ENCODE peak calls at places on chromosomes 13 and 19, in four cellular contexts. One of them, this sample, is unnamed.

GRCh38 chr13:45949161-45949560 is 97.6 kb upstream of the SIAH3 start:
- DNase-seq in uterus: no peak
- DNase-seq in NCI-H187: no peak
- DNase-seq in omental fat pad: no peak
- DNase-seq in this sample: no peak

GRCh38 chr19:46081928-46082727 is 41.3 kb upstream of the IGFL4 start:
- DNase-seq in uterus: peak
- DNase-seq in NCI-H187: peak
- DNase-seq in omental fat pad: no peak
- DNase-seq in this sample: no peak

GRCh38 chr13:39419866-39420265 is 183.1 kb downstream of the LHFPL6 start:
- DNase-seq in uterus: no peak
- DNase-seq in NCI-H187: no peak
- DNase-seq in omental fat pad: no peak
- DNase-seq in this sample: no peak

GRCh38 chr13:85148009-85148408 is 651.2 kb downstream of the SLITRK6 start:
- DNase-seq in uterus: no peak
- DNase-seq in NCI-H187: no peak
- DNase-seq in omental fat pad: no peak
- DNase-seq in this sample: no peak

GRCh38 chr13:112000888-112001287 is 66.1 kb upstream of the SOX1 start:
- DNase-seq in uterus: no peak
- DNase-seq in NCI-H187: no peak
- DNase-seq in omental fat pad: no peak
- DNase-seq in this sample: no peak

GRCh38 chr19:10111405-10111811 is at the start of gene P2RY11:
- DNase-seq in uterus: no peak
- DNase-seq in NCI-H187: no peak
- DNase-seq in omental fat pad: no peak
- DNase-seq in this sample: no peak

GRCh38 chr19:49190781-49191180 is 33.2 kb downstream of the TRPM4 start:
- DNase-seq in uterus: no peak
- DNase-seq in NCI-H187: no peak
- DNase-seq in omental fat pad: no peak
- DNase-seq in this sample: no peak

GRCh38 chr13:91630916-91631315 is 232.5 kb downstream of the GPC5 start:
- DNase-seq in uterus: no peak
- DNase-seq in NCI-H187: no peak
- DNase-seq in omental fat pad: no peak
- DNase-seq in this sample: no peak

GRCh38 chr13:114259974-114260373 is 21.4 kb upstream of the UPF3A start:
- DNase-seq in uterus: no peak
- DNase-seq in NCI-H187: peak
- DNase-seq in omental fat pad: no peak
- DNase-seq in this sample: no peak

GRCh38 chr19:307111-307531 is 15.9 kb upstream of the PLPP2 start:
- DNase-seq in uterus: peak
- DNase-seq in NCI-H187: no peak
- DNase-seq in omental fat pad: no peak
- DNase-seq in this sample: no peak

GRCh38 chr19:53094749-53095575 is 8.3 kb downstream of the ZNF160 start:
- DNase-seq in uterus: no peak
- DNase-seq in NCI-H187: no peak
- DNase-seq in omental fat pad: no peak
- DNase-seq in this sample: no peak

GRCh38 chr19:8150998-8151397 is 1.6 kb upstream of the FBN3 start:
- DNase-seq in uterus: no peak
- DNase-seq in NCI-H187: no peak
- DNase-seq in omental fat pad: no peak
- DNase-seq in this sample: no peak

GRCh38 chr13:85588359-85588758 is 210.9 kb downstream of the SLITRK6 start:
- DNase-seq in uterus: no peak
- DNase-seq in NCI-H187: no peak
- DNase-seq in omental fat pad: no peak
- DNase-seq in this sample: no peak

GRCh38 chr19:31214086-31214485 is 135.2 kb downstream of the TSHZ3 start:
- DNase-seq in uterus: peak
- DNase-seq in NCI-H187: no peak
- DNase-seq in omental fat pad: no peak
- DNase-seq in this sample: no peak

GRCh38 chr13:20209937-20210336 is 17.2 kb upstream of the GJB2 start:
- DNase-seq in uterus: no peak
- DNase-seq in NCI-H187: no peak
- DNase-seq in omental fat pad: no peak
- DNase-seq in this sample: no peak

GRCh38 chr19:11096210-11096841 is 7.1 kb downstream of the LDLR start:
- DNase-seq in uterus: peak
- DNase-seq in NCI-H187: no peak
- DNase-seq in omental fat pad: no peak
- DNase-seq in this sample: no peak

GRCh38 chr13:114124921-114125320 is 7.5 kb downstream of the RASA3 start:
- DNase-seq in uterus: no peak
- DNase-seq in NCI-H187: no peak
- DNase-seq in omental fat pad: no peak
- DNase-seq in this sample: no peak

GRCh38 chr13:102039264-102039663 is 362.6 kb downstream of the FGF14 start:
- DNase-seq in uterus: no peak
- DNase-seq in NCI-H187: peak
- DNase-seq in omental fat pad: no peak
- DNase-seq in this sample: no peak

GRCh38 chr19:290539-291521 is at the start of gene PLPP2:
- DNase-seq in uterus: peak
- DNase-seq in NCI-H187: no peak
- DNase-seq in omental fat pad: no peak
- DNase-seq in this sample: no peak

GRCh38 chr19:56161534-56161933 is 14.3 kb upstream of the GALP start:
- DNase-seq in uterus: no peak
- DNase-seq in NCI-H187: no peak
- DNase-seq in omental fat pad: no peak
- DNase-seq in this sample: no peak

GRCh38 chr19:9727644-9728043 is 40.9 kb downstream of the ZNF846 start:
- DNase-seq in uterus: no peak
- DNase-seq in NCI-H187: no peak
- DNase-seq in omental fat pad: no peak
- DNase-seq in this sample: no peak

GRCh38 chr13:75417006-75417384 is 65.0 kb downstream of the TBC1D4 start:
- DNase-seq in uterus: no peak
- DNase-seq in NCI-H187: no peak
- DNase-seq in omental fat pad: no peak
- DNase-seq in this sample: no peak

GRCh38 chr19:11191273-11191755 is 6.0 kb downstream of the KANK2 start:
- DNase-seq in uterus: peak
- DNase-seq in NCI-H187: no peak
- DNase-seq in omental fat pad: peak
- DNase-seq in this sample: no peak

GRCh38 chr13:59750860-59751259 is 412.9 kb downstream of the DIAPH3 start:
- DNase-seq in uterus: no peak
- DNase-seq in NCI-H187: no peak
- DNase-seq in omental fat pad: no peak
- DNase-seq in this sample: peak

GRCh38 chr13:48838193-48839000 is 137.3 kb upstream of the FNDC3A start:
- DNase-seq in uterus: no peak
- DNase-seq in NCI-H187: no peak
- DNase-seq in omental fat pad: no peak
- DNase-seq in this sample: no peak

GRCh38 chr19:33906578-33907335 is 110.1 kb downstream of the KCTD15 start:
- DNase-seq in uterus: no peak
- DNase-seq in NCI-H187: no peak
- DNase-seq in omental fat pad: no peak
- DNase-seq in this sample: no peak

GRCh38 chr13:110042253-110042652 is 255.9 kb upstream of the IRS2 start:
- DNase-seq in uterus: no peak
- DNase-seq in NCI-H187: no peak
- DNase-seq in omental fat pad: no peak
- DNase-seq in this sample: no peak

GRCh38 chr19:3268326-3268725 is 43.9 kb downstream of the CELF5 start:
- DNase-seq in uterus: no peak
- DNase-seq in NCI-H187: no peak
- DNase-seq in omental fat pad: no peak
- DNase-seq in this sample: no peak